ENCODE peak calls at places on chromosomes 5 and 9, in five cellular contexts. D is uterus; V is activated T-helper 1 cell treated with anti-CD3 and anti-CD28 coated beads, Interleukin-2, amount 50 U/mL, for 16 hours; H is stimulated activated CD4-positive, alpha-beta T cell treated with anti-CD3 and anti-CD28 coated beads, Interleukin-4, amount 100 ng/mL, for 4 hours; S is stimulated activated CD8-positive, alpha-beta memory T cell treated with anti-CD3 and anti-CD28 coated beads, Interleukin-4, amount 100 ng/mL, for 24 hours. L is an unnamed sample.
A peak's percentile ranks its signal among the peaks of the same experiment; 100 is the strongest.

GRCh38 chr9:136886610-136887597 is 588 bp downstream of the TRAF2 start:
- DNase-seq in D (no peak), V (peak; percentile 18), H (no peak), S (peak; percentile 22), L (no peak)

GRCh38 chr5:177475563-177476427 is 2.4 kb upstream of the DBN1 start:
- DNase-seq in D (no peak), V (no peak), H (peak; percentile 32), S (no peak), L (no peak)

GRCh38 chr5:176822426-176823075 is 12.2 kb downstream of the UNC5A start:
- DNase-seq in D (no peak), V (no peak), H (no peak), S (no peak), L (no peak)

GRCh38 chr9:137307255-137308101 is 5.4 kb upstream of the NRARP start:
- DNase-seq in D (peak; percentile 16), V (no peak), H (no peak), S (no peak), L (peak; percentile 13)

GRCh38 chr9:127452481-127453092 is 1.3 kb downstream of the LRSAM1 start:
- DNase-seq in D (peak; percentile 53), V (no peak), H (no peak), S (no peak), L (peak; percentile 81)

GRCh38 chr5:78518365-78519197 is 130.0 kb downstream of the LHFPL2 start:
- DNase-seq in D (peak; percentile 48), V (no peak), H (no peak), S (no peak), L (peak; percentile 79)

GRCh38 chr5:176700239-176700847 is 53.1 kb downstream of the TSPAN17 start:
- DNase-seq in D (no peak), V (no peak), H (no peak), S (no peak), L (no peak)

GRCh38 chr9:125977223-125977622 is 230.1 kb downstream of the PBX3 start:
- DNase-seq in D (no peak), V (no peak), H (no peak), S (no peak), L (no peak)

GRCh38 chr9:18429065-18429464 is 44.9 kb upstream of the ADAMTSL1 start:
- DNase-seq in D (no peak), V (no peak), H (no peak), S (no peak), L (no peak)

GRCh38 chr5:53820802-53821171 is 260.3 kb downstream of the NDUFS4 start:
- DNase-seq in D (no peak), V (no peak), H (no peak), S (no peak), L (no peak)

GRCh38 chr9:135971892-135972291 is 10.7 kb upstream of the UBAC1 start:
- DNase-seq in D (no peak), V (no peak), H (peak; percentile 17), S (peak; percentile 11), L (no peak)

GRCh38 chr9:36470891-36471290 is 70.8 kb upstream of the RNF38 start:
- DNase-seq in D (peak; percentile 40), V (peak; percentile 35), H (peak; percentile 73), S (no peak), L (peak; percentile 66)

GRCh38 chr9:91415290-91415689 is 8.3 kb downstream of the NFIL3 start:
- DNase-seq in D (no peak), V (no peak), H (no peak), S (no peak), L (no peak)

GRCh38 chr5:127615916-127616315 is 33.0 kb upstream of the CTXN3 start:
- DNase-seq in D (no peak), V (no peak), H (no peak), S (no peak), L (no peak)

GRCh38 chr5:159409801-159410200 is 79.5 kb upstream of the IL12B start:
- DNase-seq in D (no peak), V (no peak), H (no peak), S (no peak), L (no peak)

GRCh38 chr9:89801723-89802680 is 197.2 kb downstream of the GADD45G start:
- DNase-seq in D (no peak), V (no peak), H (no peak), S (no peak), L (no peak)